ENCODE peak calls at places on chromosomes 2 and 18, in seven cellular contexts. S is HS-27A; T is activated naive CD8-positive, alpha-beta T cell treated with anti-CD3 and anti-CD28 coated beads, Interleukin-2, amount 50 U/mL, for 24 hours; M is COR-L47; Q is mucosa of descending colon; F is GM03348; X is T-cell. V is an unnamed sample.

GRCh38 chr18:40897884-40898283 is 1057.2 kb upstream of the PIK3C3 start:
- DNase-seq in X (no peak), Q (no peak), F (no peak), M (no peak), T (no peak), S (no peak), V (no peak)

GRCh38 chr18:2303517-2304238 is 267.6 kb downstream of the METTL4 start:
- DNase-seq in S (no peak), T (no peak), X (no peak), Q (no peak), F (peak), M (no peak), V (no peak)

GRCh38 chr2:169933124-169933711 is 106.0 kb downstream of the UBR3 start:
- DNase-seq in X (no peak), M (peak), F (peak), T (no peak), Q (no peak), S (no peak), V (peak)

GRCh38 chr18:79317718-79318117 is 78.0 kb upstream of the NFATC1 start:
- DNase-seq in Q (no peak), T (no peak), X (no peak), F (no peak), S (no peak), M (no peak), V (no peak)

GRCh38 chr2:241809383-241810303 is 650 bp downstream of the NEU4 start:
- DNase-seq in M (no peak), Q (peak), F (peak), T (no peak), S (no peak), X (no peak), V (no peak)

GRCh38 chr2:234631896-234632514 is 135.1 kb upstream of the ARL4C start:
- DNase-seq in X (no peak), F (no peak), M (no peak), Q (no peak), S (no peak), T (no peak), V (no peak)

GRCh38 chr2:43006834-43007543 is 214.6 kb upstream of the HAAO start:
- DNase-seq in T (no peak), Q (no peak), X (no peak), M (no peak), S (no peak), F (no peak), V (no peak)

GRCh38 chr2:12661472-12661871 is 55.3 kb upstream of the TRIB2 start:
- DNase-seq in X (no peak), Q (no peak), S (no peak), F (no peak), T (no peak), M (no peak), V (no peak)

GRCh38 chr2:207248702-207249355 is 83.1 kb upstream of the KLF7 start:
- DNase-seq in X (no peak), F (no peak), T (no peak), M (no peak), S (no peak), Q (no peak), V (no peak)

V was measured in naive thymus-derived CD4-positive, alpha-beta T cell.